ENCODE peak calls at places on chromosomes 4 and X, in five cellular contexts. One of them, this sample, is unnamed.

GRCh38 chr4:17493629-17494028 is 18.3 kb downstream of the QDPR start:
- DNase-seq in ovary: no peak
- DNase-seq in ecto neural progenitor cell: no peak
- DNase-seq in PC-3: no peak
- DNase-seq in hepatocyte: no peak
- DNase-seq in this sample: peak

GRCh38 chr4:177163532-177163931 is 146.1 kb upstream of the NEIL3 start:
- DNase-seq in PC-3: no peak
- DNase-seq in hepatocyte: no peak
- DNase-seq in ovary: no peak
- DNase-seq in ecto neural progenitor cell: no peak
- DNase-seq in this sample: no peak

GRCh38 chrX:77446029-77446585 is 1.1 kb upstream of the FGF16 start:
- DNase-seq in ovary: no peak
- DNase-seq in hepatocyte: peak
- DNase-seq in ecto neural progenitor cell: peak
- DNase-seq in PC-3: no peak
- DNase-seq in this sample: no peak

GRCh38 chr4:170581322-170581721 is 491.6 kb upstream of the AADAT start:
- DNase-seq in hepatocyte: no peak
- DNase-seq in PC-3: no peak
- DNase-seq in ovary: no peak
- DNase-seq in ecto neural progenitor cell: no peak
- DNase-seq in this sample: no peak

GRCh38 chr4:96150501-96150900 is 310.6 kb downstream of the PDHA2 start:
- DNase-seq in ecto neural progenitor cell: no peak
- DNase-seq in ovary: no peak
- DNase-seq in hepatocyte: no peak
- DNase-seq in PC-3: no peak
- DNase-seq in this sample: no peak

GRCh38 chr4:177964061-177964460 is 521.8 kb upstream of the AGA start:
- DNase-seq in ovary: no peak
- DNase-seq in hepatocyte: no peak
- DNase-seq in PC-3: peak
- DNase-seq in ecto neural progenitor cell: no peak
- DNase-seq in this sample: no peak

GRCh38 chrX:71148278-71148663 is 3.6 kb downstream of the NLGN3 start:
- DNase-seq in ovary: no peak
- DNase-seq in PC-3: no peak
- DNase-seq in ecto neural progenitor cell: no peak
- DNase-seq in hepatocyte: no peak
- DNase-seq in this sample: no peak

GRCh38 chrX:22323541-22323940 is 50.8 kb downstream of the CBLL2 start:
- DNase-seq in hepatocyte: no peak
- DNase-seq in ecto neural progenitor cell: no peak
- DNase-seq in PC-3: peak
- DNase-seq in ovary: no peak
- DNase-seq in this sample: no peak

GRCh38 chr4:81845273-81845672 is 373.6 kb upstream of the RASGEF1B start:
- DNase-seq in PC-3: no peak
- DNase-seq in hepatocyte: peak
- DNase-seq in ovary: no peak
- DNase-seq in ecto neural progenitor cell: no peak
- DNase-seq in this sample: no peak

GRCh38 chrX:112967903-112968302 is 127.3 kb upstream of the AMOT start:
- DNase-seq in ecto neural progenitor cell: no peak
- DNase-seq in hepatocyte: no peak
- DNase-seq in ovary: no peak
- DNase-seq in PC-3: no peak
- DNase-seq in this sample: no peak

GRCh38 chr4:85860066-85860465 is 385.1 kb downstream of the ARHGAP24 start:
- DNase-seq in PC-3: peak
- DNase-seq in ecto neural progenitor cell: no peak
- DNase-seq in ovary: no peak
- DNase-seq in hepatocyte: no peak
- DNase-seq in this sample: no peak

GRCh38 chr4:151029537-151029936 is 14.5 kb upstream of the LRBA start:
- DNase-seq in PC-3: no peak
- DNase-seq in ovary: no peak
- DNase-seq in hepatocyte: no peak
- DNase-seq in ecto neural progenitor cell: no peak
- DNase-seq in this sample: no peak

GRCh38 chr4:185249105-185249504 is 39.7 kb downstream of the SNX25 start:
- DNase-seq in ovary: no peak
- DNase-seq in ecto neural progenitor cell: no peak
- DNase-seq in hepatocyte: no peak
- DNase-seq in PC-3: no peak
- DNase-seq in this sample: no peak

GRCh38 chr4:110357521-110357920 is 118.4 kb upstream of the ENPEP start:
- DNase-seq in PC-3: peak
- DNase-seq in hepatocyte: no peak
- DNase-seq in ovary: no peak
- DNase-seq in ecto neural progenitor cell: no peak
- DNase-seq in this sample: no peak

GRCh38 chr4:25234390-25235367 is 846 bp downstream of the PI4K2B start:
- DNase-seq in hepatocyte: peak
- DNase-seq in ovary: peak
- DNase-seq in PC-3: peak
- DNase-seq in ecto neural progenitor cell: peak
- DNase-seq in this sample: peak

GRCh38 chr4:11073621-11074051 is 355.1 kb downstream of the HS3ST1 start:
- DNase-seq in ecto neural progenitor cell: no peak
- DNase-seq in hepatocyte: peak
- DNase-seq in PC-3: no peak
- DNase-seq in ovary: peak
- DNase-seq in this sample: no peak

GRCh38 chr4:113555868-113556267 is 205.7 kb downstream of the CAMK2D start:
- DNase-seq in PC-3: no peak
- DNase-seq in hepatocyte: no peak
- DNase-seq in ecto neural progenitor cell: no peak
- DNase-seq in ovary: no peak
- DNase-seq in this sample: no peak

GRCh38 chr4:109214622-109215350 is 87.7 kb downstream of the COL25A1 start:
- DNase-seq in PC-3: no peak
- DNase-seq in hepatocyte: no peak
- DNase-seq in ecto neural progenitor cell: no peak
- DNase-seq in ovary: no peak
- DNase-seq in this sample: no peak

GRCh38 chrX:130578906-130579305 is 177.1 kb downstream of the RBMX2 start:
- DNase-seq in ecto neural progenitor cell: no peak
- DNase-seq in ovary: no peak
- DNase-seq in PC-3: peak
- DNase-seq in hepatocyte: no peak
- DNase-seq in this sample: no peak

GRCh38 chrX:29397506-29397905 is 810.3 kb downstream of the IL1RAPL1 start:
- DNase-seq in ecto neural progenitor cell: no peak
- DNase-seq in PC-3: no peak
- DNase-seq in ovary: no peak
- DNase-seq in hepatocyte: no peak
- DNase-seq in this sample: no peak

GRCh38 chr4:186999676-187000075 is 276.0 kb upstream of the FAT1 start:
- DNase-seq in ecto neural progenitor cell: no peak
- DNase-seq in hepatocyte: no peak
- DNase-seq in ovary: no peak
- DNase-seq in PC-3: no peak
- DNase-seq in this sample: no peak

GRCh38 chrX:69238153-69238959 is 73.1 kb upstream of the PJA1 start:
- DNase-seq in ovary: no peak
- DNase-seq in PC-3: no peak
- DNase-seq in hepatocyte: no peak
- DNase-seq in ecto neural progenitor cell: no peak
- DNase-seq in this sample: no peak

GRCh38 chr4:41339812-41340809 is 83.4 kb downstream of the UCHL1 start:
- DNase-seq in ecto neural progenitor cell: no peak
- DNase-seq in PC-3: peak
- DNase-seq in hepatocyte: peak
- DNase-seq in ovary: no peak
- DNase-seq in this sample: no peak

GRCh38 chrX:148133099-148133725 is 152.1 kb downstream of the FMR1NB start:
- DNase-seq in PC-3: no peak
- DNase-seq in ecto neural progenitor cell: no peak
- DNase-seq in hepatocyte: no peak
- DNase-seq in ovary: no peak
- DNase-seq in this sample: no peak

GRCh38 chrX:75096331-75096730 is 59.8 kb downstream of the ABCB7 start:
- DNase-seq in PC-3: no peak
- DNase-seq in ecto neural progenitor cell: no peak
- DNase-seq in hepatocyte: no peak
- DNase-seq in ovary: no peak
- DNase-seq in this sample: no peak

GRCh38 chrX:154096140-154097002 is 1.1 kb downstream of the MECP2 start:
- DNase-seq in ecto neural progenitor cell: no peak
- DNase-seq in hepatocyte: peak
- DNase-seq in PC-3: peak
- DNase-seq in ovary: peak
- DNase-seq in this sample: peak

GRCh38 chrX:43456056-43456455 is 200.0 kb upstream of the MAOA start:
- DNase-seq in ovary: no peak
- DNase-seq in PC-3: no peak
- DNase-seq in hepatocyte: no peak
- DNase-seq in ecto neural progenitor cell: no peak
- DNase-seq in this sample: no peak

GRCh38 chrX:74923942-74924448 is 1.3 kb downstream of the NEXMIF start:
- DNase-seq in hepatocyte: peak
- DNase-seq in ecto neural progenitor cell: peak
- DNase-seq in ovary: peak
- DNase-seq in PC-3: no peak
- DNase-seq in this sample: no peak

GRCh38 chrX:71935542-71935941 is 24.9 kb downstream of the NHSL2 start:
- DNase-seq in ecto neural progenitor cell: peak
- DNase-seq in ovary: peak
- DNase-seq in PC-3: no peak
- DNase-seq in hepatocyte: no peak
- DNase-seq in this sample: no peak

GRCh38 chrX:117982702-117983392 is 133.8 kb downstream of the KLHL13 start:
- DNase-seq in ecto neural progenitor cell: no peak
- DNase-seq in PC-3: no peak
- DNase-seq in hepatocyte: no peak
- DNase-seq in ovary: no peak
- DNase-seq in this sample: no peak

GRCh38 chr4:76197971-76198410 is 15.6 kb downstream of the SCARB2 start:
- DNase-seq in hepatocyte: peak
- DNase-seq in ovary: peak
- DNase-seq in ecto neural progenitor cell: no peak
- DNase-seq in PC-3: no peak
- DNase-seq in this sample: no peak

GRCh38 chrX:110477593-110478228 is 119.1 kb downstream of the RTL9 start:
- DNase-seq in ovary: no peak
- DNase-seq in ecto neural progenitor cell: no peak
- DNase-seq in PC-3: no peak
- DNase-seq in hepatocyte: no peak
- DNase-seq in this sample: no peak

GRCh38 chrX:132855760-132856341 is 102.6 kb downstream of the HS6ST2 start:
- DNase-seq in ecto neural progenitor cell: no peak
- DNase-seq in ovary: no peak
- DNase-seq in hepatocyte: no peak
- DNase-seq in PC-3: no peak
- DNase-seq in this sample: no peak

GRCh38 chrX:103779156-103779555 is 2.5 kb downstream of the PLP1 start:
- DNase-seq in ecto neural progenitor cell: peak
- DNase-seq in hepatocyte: no peak
- DNase-seq in ovary: peak
- DNase-seq in PC-3: no peak
- DNase-seq in this sample: no peak

GRCh38 chr4:38967260-38968095 is 64.7 kb downstream of the TMEM156 start:
- DNase-seq in PC-3: peak
- DNase-seq in hepatocyte: peak
- DNase-seq in ovary: peak
- DNase-seq in ecto neural progenitor cell: no peak
- DNase-seq in this sample: no peak

GRCh38 chr4:1837069-1837468 is 18.9 kb downstream of the LETM1 start:
- DNase-seq in hepatocyte: no peak
- DNase-seq in ovary: no peak
- DNase-seq in PC-3: no peak
- DNase-seq in ecto neural progenitor cell: no peak
- DNase-seq in this sample: no peak

GRCh38 chr4:124433500-124433899 is 279.0 kb downstream of the ANKRD50 start:
- DNase-seq in ovary: no peak
- DNase-seq in hepatocyte: no peak
- DNase-seq in PC-3: no peak
- DNase-seq in ecto neural progenitor cell: no peak
- DNase-seq in this sample: peak

GRCh38 chr4:109434793-109435080 is 1.1 kb downstream of the SEC24B start:
- DNase-seq in hepatocyte: no peak
- DNase-seq in ovary: no peak
- DNase-seq in PC-3: no peak
- DNase-seq in ecto neural progenitor cell: no peak
- DNase-seq in this sample: no peak

GRCh38 chrX:47706575-47706974 is 47.6 kb upstream of the UXT start:
- DNase-seq in PC-3: no peak
- DNase-seq in hepatocyte: no peak
- DNase-seq in ovary: no peak
- DNase-seq in ecto neural progenitor cell: no peak
- DNase-seq in this sample: no peak

GRCh38 chr4:151857368-151857767 is 96.6 kb upstream of the GATB start:
- DNase-seq in ovary: no peak
- DNase-seq in PC-3: no peak
- DNase-seq in ecto neural progenitor cell: peak
- DNase-seq in hepatocyte: no peak
- DNase-seq in this sample: no peak